ENCODE peak calls at places on chromosome 1, in six cellular contexts. A, G, T, X, K and W are unnamed samples.

GRCh38 chr1:71343686-71344416 is 263.0 kb upstream of the ZRANB2 start:
- DNase-seq in K (no peak), T (no peak), X (peak), A (no peak), G (no peak), W (no peak)

GRCh38 chr1:244730153-244730933 is 77.4 kb downstream of the DESI2 start:
- DNase-seq in K (no peak), X (peak), T (peak), G (peak), A (peak), W (peak)

GRCh38 chr1:205144751-205145150 is 23.0 kb upstream of the RBBP5 start:
- DNase-seq in X (no peak), G (no peak), K (no peak), A (no peak), T (peak), W (no peak)

GRCh38 chr1:110425611-110426152 is 18.2 kb upstream of the LAMTOR5 start:
- DNase-seq in G (peak), T (no peak), A (no peak), K (no peak), X (no peak), W (no peak)

GRCh38 chr1:151832318-151832984 is 849 bp upstream of the RORC start:
- DNase-seq in X (no peak), K (no peak), T (peak), A (no peak), G (peak), W (peak)

GRCh38 chr1:54253480-54253879 is 53.5 kb downstream of the MRPL37 start:
- DNase-seq in A (peak), T (peak), X (peak), G (no peak), K (no peak), W (no peak)

GRCh38 chr1:51565009-51565408 is 45.9 kb upstream of the EPS15 start:
- DNase-seq in X (no peak), G (no peak), K (no peak), A (no peak), T (no peak), W (no peak)

GRCh38 chr1:56331892-56332567 is 247.3 kb downstream of the PLPP3 start:
- DNase-seq in G (no peak), A (no peak), X (peak), T (peak), K (no peak), W (no peak)

GRCh38 chr1:100038401-100039306 is 68.9 kb downstream of the SLC35A3 start:
- DNase-seq in K (peak), G (peak), T (peak), A (peak), X (peak), W (peak)

GRCh38 chr1:198201956-198202784 is 45.4 kb downstream of the NEK7 start:
- DNase-seq in K (no peak), A (no peak), G (no peak), X (no peak), T (no peak), W (no peak)